ENCODE peak calls at places on chromosome X, in ten cellular contexts. One of them, this sample, is unnamed.

GRCh38 chrX:104712515-104712914 is 146.5 kb downstream of the IL1RAPL2 start:
- DNase-seq in fibroblast of lung: no peak
- DNase-seq in caudate nucleus: no peak
- DNase-seq in activated CD4-positive, alpha-beta T cell treated with anti-CD3 and anti-CD28 coated beads for 36 hours: no peak
- DNase-seq in naive thymus-derived CD4-positive, alpha-beta T cell: no peak
- DNase-seq in Calu3: no peak
- DNase-seq in activated T-cell treated with anti-CD3 and anti-CD28 coated beads, Interleukin-2, amount 50 U/mL, for 48 hours: no peak
- DNase-seq in left ventricle myocardium inferior: no peak
- DNase-seq in myocyte: peak
- DNase-seq in H54: no peak
- DNase-seq in this sample: no peak

GRCh38 chrX:151624677-151625076 is 61.2 kb downstream of the PASD1 start:
- DNase-seq in fibroblast of lung: no peak
- DNase-seq in caudate nucleus: no peak
- DNase-seq in activated CD4-positive, alpha-beta T cell treated with anti-CD3 and anti-CD28 coated beads for 36 hours: no peak
- DNase-seq in naive thymus-derived CD4-positive, alpha-beta T cell: no peak
- DNase-seq in Calu3: no peak
- DNase-seq in activated T-cell treated with anti-CD3 and anti-CD28 coated beads, Interleukin-2, amount 50 U/mL, for 48 hours: no peak
- DNase-seq in left ventricle myocardium inferior: no peak
- DNase-seq in myocyte: no peak
- DNase-seq in H54: no peak
- DNase-seq in this sample: no peak

GRCh38 chrX:134753185-134754008 is 95.1 kb upstream of the PLAC1 start:
- DNase-seq in fibroblast of lung: peak
- DNase-seq in caudate nucleus: no peak
- DNase-seq in activated CD4-positive, alpha-beta T cell treated with anti-CD3 and anti-CD28 coated beads for 36 hours: no peak
- DNase-seq in naive thymus-derived CD4-positive, alpha-beta T cell: no peak
- DNase-seq in Calu3: no peak
- DNase-seq in activated T-cell treated with anti-CD3 and anti-CD28 coated beads, Interleukin-2, amount 50 U/mL, for 48 hours: no peak
- DNase-seq in left ventricle myocardium inferior: no peak
- DNase-seq in myocyte: peak
- DNase-seq in H54: peak
- DNase-seq in this sample: no peak

GRCh38 chrX:22118161-22118830 is 86.2 kb downstream of the PHEX start:
- DNase-seq in fibroblast of lung: no peak
- DNase-seq in caudate nucleus: no peak
- DNase-seq in activated CD4-positive, alpha-beta T cell treated with anti-CD3 and anti-CD28 coated beads for 36 hours: no peak
- DNase-seq in naive thymus-derived CD4-positive, alpha-beta T cell: no peak
- DNase-seq in Calu3: no peak
- DNase-seq in activated T-cell treated with anti-CD3 and anti-CD28 coated beads, Interleukin-2, amount 50 U/mL, for 48 hours: no peak
- DNase-seq in left ventricle myocardium inferior: no peak
- DNase-seq in myocyte: no peak
- DNase-seq in H54: no peak
- DNase-seq in this sample: no peak

GRCh38 chrX:71366674-71367256 is 608 bp downstream of the TAF1 start:
- DNase-seq in fibroblast of lung: peak
- DNase-seq in caudate nucleus: no peak
- DNase-seq in activated CD4-positive, alpha-beta T cell treated with anti-CD3 and anti-CD28 coated beads for 36 hours: peak
- DNase-seq in naive thymus-derived CD4-positive, alpha-beta T cell: peak
- DNase-seq in Calu3: peak
- DNase-seq in activated T-cell treated with anti-CD3 and anti-CD28 coated beads, Interleukin-2, amount 50 U/mL, for 48 hours: peak
- DNase-seq in left ventricle myocardium inferior: peak
- DNase-seq in myocyte: peak
- DNase-seq in H54: no peak
- DNase-seq in this sample: peak

GRCh38 chrX:113429011-113429410 is 588.4 kb upstream of the AMOT start:
- DNase-seq in fibroblast of lung: no peak
- DNase-seq in caudate nucleus: no peak
- DNase-seq in activated CD4-positive, alpha-beta T cell treated with anti-CD3 and anti-CD28 coated beads for 36 hours: no peak
- DNase-seq in naive thymus-derived CD4-positive, alpha-beta T cell: no peak
- DNase-seq in Calu3: no peak
- DNase-seq in activated T-cell treated with anti-CD3 and anti-CD28 coated beads, Interleukin-2, amount 50 U/mL, for 48 hours: no peak
- DNase-seq in left ventricle myocardium inferior: no peak
- DNase-seq in myocyte: no peak
- DNase-seq in H54: no peak
- DNase-seq in this sample: no peak

GRCh38 chrX:2336181-2336580 is 164.6 kb downstream of the DHRSX start:
- DNase-seq in fibroblast of lung: no peak
- DNase-seq in caudate nucleus: no peak
- DNase-seq in activated CD4-positive, alpha-beta T cell treated with anti-CD3 and anti-CD28 coated beads for 36 hours: no peak
- DNase-seq in naive thymus-derived CD4-positive, alpha-beta T cell: no peak
- DNase-seq in Calu3: no peak
- DNase-seq in activated T-cell treated with anti-CD3 and anti-CD28 coated beads, Interleukin-2, amount 50 U/mL, for 48 hours: no peak
- DNase-seq in left ventricle myocardium inferior: no peak
- DNase-seq in myocyte: no peak
- DNase-seq in H54: no peak
- DNase-seq in this sample: no peak

GRCh38 chrX:9604111-9604907 is 139.5 kb downstream of the TBL1X start:
- DNase-seq in fibroblast of lung: no peak
- DNase-seq in caudate nucleus: peak
- DNase-seq in activated CD4-positive, alpha-beta T cell treated with anti-CD3 and anti-CD28 coated beads for 36 hours: no peak
- DNase-seq in naive thymus-derived CD4-positive, alpha-beta T cell: no peak
- DNase-seq in Calu3: no peak
- DNase-seq in activated T-cell treated with anti-CD3 and anti-CD28 coated beads, Interleukin-2, amount 50 U/mL, for 48 hours: no peak
- DNase-seq in left ventricle myocardium inferior: peak
- DNase-seq in myocyte: peak
- DNase-seq in H54: no peak
- DNase-seq in this sample: no peak

GRCh38 chrX:131802836-131803626 is 220.1 kb upstream of the STK26 start:
- DNase-seq in fibroblast of lung: no peak
- DNase-seq in caudate nucleus: no peak
- DNase-seq in activated CD4-positive, alpha-beta T cell treated with anti-CD3 and anti-CD28 coated beads for 36 hours: peak
- DNase-seq in naive thymus-derived CD4-positive, alpha-beta T cell: peak
- DNase-seq in Calu3: no peak
- DNase-seq in activated T-cell treated with anti-CD3 and anti-CD28 coated beads, Interleukin-2, amount 50 U/mL, for 48 hours: peak
- DNase-seq in left ventricle myocardium inferior: no peak
- DNase-seq in myocyte: no peak
- DNase-seq in H54: peak
- DNase-seq in this sample: peak

GRCh38 chrX:87873347-87873941 is 355.8 kb downstream of the KLHL4 start:
- DNase-seq in fibroblast of lung: no peak
- DNase-seq in caudate nucleus: no peak
- DNase-seq in activated CD4-positive, alpha-beta T cell treated with anti-CD3 and anti-CD28 coated beads for 36 hours: no peak
- DNase-seq in naive thymus-derived CD4-positive, alpha-beta T cell: no peak
- DNase-seq in Calu3: no peak
- DNase-seq in activated T-cell treated with anti-CD3 and anti-CD28 coated beads, Interleukin-2, amount 50 U/mL, for 48 hours: no peak
- DNase-seq in left ventricle myocardium inferior: no peak
- DNase-seq in myocyte: no peak
- DNase-seq in H54: no peak
- DNase-seq in this sample: peak

GRCh38 chrX:120768681-120769080 is 107.0 kb downstream of the CT47B1 start:
- DNase-seq in fibroblast of lung: peak
- DNase-seq in caudate nucleus: no peak
- DNase-seq in activated CD4-positive, alpha-beta T cell treated with anti-CD3 and anti-CD28 coated beads for 36 hours: no peak
- DNase-seq in naive thymus-derived CD4-positive, alpha-beta T cell: no peak
- DNase-seq in Calu3: no peak
- DNase-seq in activated T-cell treated with anti-CD3 and anti-CD28 coated beads, Interleukin-2, amount 50 U/mL, for 48 hours: no peak
- DNase-seq in left ventricle myocardium inferior: no peak
- DNase-seq in myocyte: no peak
- DNase-seq in H54: no peak
- DNase-seq in this sample: no peak

GRCh38 chrX:48896611-48897011 is 957 bp downstream of the TIMM17B start:
- DNase-seq in fibroblast of lung: peak
- DNase-seq in caudate nucleus: no peak
- DNase-seq in activated CD4-positive, alpha-beta T cell treated with anti-CD3 and anti-CD28 coated beads for 36 hours: no peak
- DNase-seq in naive thymus-derived CD4-positive, alpha-beta T cell: no peak
- DNase-seq in Calu3: no peak
- DNase-seq in activated T-cell treated with anti-CD3 and anti-CD28 coated beads, Interleukin-2, amount 50 U/mL, for 48 hours: no peak
- DNase-seq in left ventricle myocardium inferior: no peak
- DNase-seq in myocyte: peak
- DNase-seq in H54: no peak
- DNase-seq in this sample: no peak

GRCh38 chrX:16160729-16161128 is 6.6 kb upstream of the MAGEB17 start:
- DNase-seq in fibroblast of lung: peak
- DNase-seq in caudate nucleus: no peak
- DNase-seq in activated CD4-positive, alpha-beta T cell treated with anti-CD3 and anti-CD28 coated beads for 36 hours: no peak
- DNase-seq in naive thymus-derived CD4-positive, alpha-beta T cell: no peak
- DNase-seq in Calu3: peak
- DNase-seq in activated T-cell treated with anti-CD3 and anti-CD28 coated beads, Interleukin-2, amount 50 U/mL, for 48 hours: no peak
- DNase-seq in left ventricle myocardium inferior: no peak
- DNase-seq in myocyte: peak
- DNase-seq in H54: peak
- DNase-seq in this sample: no peak

GRCh38 chrX:155993421-155993820 is 4.1 kb upstream of the IL9R start:
- DNase-seq in fibroblast of lung: no peak
- DNase-seq in caudate nucleus: no peak
- DNase-seq in activated CD4-positive, alpha-beta T cell treated with anti-CD3 and anti-CD28 coated beads for 36 hours: no peak
- DNase-seq in naive thymus-derived CD4-positive, alpha-beta T cell: no peak
- DNase-seq in Calu3: no peak
- DNase-seq in activated T-cell treated with anti-CD3 and anti-CD28 coated beads, Interleukin-2, amount 50 U/mL, for 48 hours: no peak
- DNase-seq in left ventricle myocardium inferior: no peak
- DNase-seq in myocyte: no peak
- DNase-seq in H54: no peak
- DNase-seq in this sample: no peak

GRCh38 chrX:44596277-44596676 is 53.6 kb upstream of the FUNDC1 start:
- DNase-seq in fibroblast of lung: no peak
- DNase-seq in caudate nucleus: no peak
- DNase-seq in activated CD4-positive, alpha-beta T cell treated with anti-CD3 and anti-CD28 coated beads for 36 hours: no peak
- DNase-seq in naive thymus-derived CD4-positive, alpha-beta T cell: no peak
- DNase-seq in Calu3: no peak
- DNase-seq in activated T-cell treated with anti-CD3 and anti-CD28 coated beads, Interleukin-2, amount 50 U/mL, for 48 hours: no peak
- DNase-seq in left ventricle myocardium inferior: no peak
- DNase-seq in myocyte: no peak
- DNase-seq in H54: no peak
- DNase-seq in this sample: peak

GRCh38 chrX:154057790-154058189 is 38.1 kb upstream of the IRAK1 start:
- DNase-seq in fibroblast of lung: no peak
- DNase-seq in caudate nucleus: no peak
- DNase-seq in activated CD4-positive, alpha-beta T cell treated with anti-CD3 and anti-CD28 coated beads for 36 hours: no peak
- DNase-seq in naive thymus-derived CD4-positive, alpha-beta T cell: no peak
- DNase-seq in Calu3: peak
- DNase-seq in activated T-cell treated with anti-CD3 and anti-CD28 coated beads, Interleukin-2, amount 50 U/mL, for 48 hours: no peak
- DNase-seq in left ventricle myocardium inferior: no peak
- DNase-seq in myocyte: peak
- DNase-seq in H54: no peak
- DNase-seq in this sample: no peak

GRCh38 chrX:153780678-153781427 is at the start of gene SRPK3:
- DNase-seq in fibroblast of lung: no peak
- DNase-seq in caudate nucleus: no peak
- DNase-seq in activated CD4-positive, alpha-beta T cell treated with anti-CD3 and anti-CD28 coated beads for 36 hours: no peak
- DNase-seq in naive thymus-derived CD4-positive, alpha-beta T cell: no peak
- DNase-seq in Calu3: no peak
- DNase-seq in activated T-cell treated with anti-CD3 and anti-CD28 coated beads, Interleukin-2, amount 50 U/mL, for 48 hours: no peak
- DNase-seq in left ventricle myocardium inferior: peak
- DNase-seq in myocyte: peak
- DNase-seq in H54: no peak
- DNase-seq in this sample: peak

GRCh38 chrX:123525131-123525725 is 207.6 kb downstream of the THOC2 start:
- DNase-seq in fibroblast of lung: no peak
- DNase-seq in caudate nucleus: no peak
- DNase-seq in activated CD4-positive, alpha-beta T cell treated with anti-CD3 and anti-CD28 coated beads for 36 hours: peak
- DNase-seq in naive thymus-derived CD4-positive, alpha-beta T cell: no peak
- DNase-seq in Calu3: no peak
- DNase-seq in activated T-cell treated with anti-CD3 and anti-CD28 coated beads, Interleukin-2, amount 50 U/mL, for 48 hours: no peak
- DNase-seq in left ventricle myocardium inferior: no peak
- DNase-seq in myocyte: no peak
- DNase-seq in H54: no peak
- DNase-seq in this sample: no peak

GRCh38 chrX:101931104-101931493 is 728 bp downstream of the ZMAT1 start:
- DNase-seq in fibroblast of lung: no peak
- DNase-seq in caudate nucleus: no peak
- DNase-seq in activated CD4-positive, alpha-beta T cell treated with anti-CD3 and anti-CD28 coated beads for 36 hours: peak
- DNase-seq in naive thymus-derived CD4-positive, alpha-beta T cell: no peak
- DNase-seq in Calu3: no peak
- DNase-seq in activated T-cell treated with anti-CD3 and anti-CD28 coated beads, Interleukin-2, amount 50 U/mL, for 48 hours: no peak
- DNase-seq in left ventricle myocardium inferior: no peak
- DNase-seq in myocyte: no peak
- DNase-seq in H54: peak
- DNase-seq in this sample: no peak

GRCh38 chrX:26908218-26908617 is 554.9 kb downstream of the PPP4R3C start:
- DNase-seq in fibroblast of lung: no peak
- DNase-seq in caudate nucleus: no peak
- DNase-seq in activated CD4-positive, alpha-beta T cell treated with anti-CD3 and anti-CD28 coated beads for 36 hours: no peak
- DNase-seq in naive thymus-derived CD4-positive, alpha-beta T cell: no peak
- DNase-seq in Calu3: no peak
- DNase-seq in activated T-cell treated with anti-CD3 and anti-CD28 coated beads, Interleukin-2, amount 50 U/mL, for 48 hours: no peak
- DNase-seq in left ventricle myocardium inferior: no peak
- DNase-seq in myocyte: no peak
- DNase-seq in H54: no peak
- DNase-seq in this sample: no peak

GRCh38 chrX:126994011-126994410 is 174.5 kb downstream of the PRR32 start:
- DNase-seq in fibroblast of lung: no peak
- DNase-seq in caudate nucleus: no peak
- DNase-seq in activated CD4-positive, alpha-beta T cell treated with anti-CD3 and anti-CD28 coated beads for 36 hours: no peak
- DNase-seq in naive thymus-derived CD4-positive, alpha-beta T cell: no peak
- DNase-seq in Calu3: no peak
- DNase-seq in activated T-cell treated with anti-CD3 and anti-CD28 coated beads, Interleukin-2, amount 50 U/mL, for 48 hours: no peak
- DNase-seq in left ventricle myocardium inferior: peak
- DNase-seq in myocyte: no peak
- DNase-seq in H54: no peak
- DNase-seq in this sample: no peak

GRCh38 chrX:42832764-42833549 is 55.0 kb upstream of the PPP1R2C start:
- DNase-seq in fibroblast of lung: no peak
- DNase-seq in caudate nucleus: no peak
- DNase-seq in activated CD4-positive, alpha-beta T cell treated with anti-CD3 and anti-CD28 coated beads for 36 hours: no peak
- DNase-seq in naive thymus-derived CD4-positive, alpha-beta T cell: no peak
- DNase-seq in Calu3: no peak
- DNase-seq in activated T-cell treated with anti-CD3 and anti-CD28 coated beads, Interleukin-2, amount 50 U/mL, for 48 hours: no peak
- DNase-seq in left ventricle myocardium inferior: no peak
- DNase-seq in myocyte: no peak
- DNase-seq in H54: no peak
- DNase-seq in this sample: no peak

GRCh38 chrX:129693343-129693742 is 38.6 kb upstream of the APLN start:
- DNase-seq in fibroblast of lung: no peak
- DNase-seq in caudate nucleus: no peak
- DNase-seq in activated CD4-positive, alpha-beta T cell treated with anti-CD3 and anti-CD28 coated beads for 36 hours: no peak
- DNase-seq in naive thymus-derived CD4-positive, alpha-beta T cell: no peak
- DNase-seq in Calu3: no peak
- DNase-seq in activated T-cell treated with anti-CD3 and anti-CD28 coated beads, Interleukin-2, amount 50 U/mL, for 48 hours: no peak
- DNase-seq in left ventricle myocardium inferior: no peak
- DNase-seq in myocyte: no peak
- DNase-seq in H54: no peak
- DNase-seq in this sample: no peak

GRCh38 chrX:49310371-49310770 is 6.9 kb downstream of the GAGE10 start:
- DNase-seq in fibroblast of lung: no peak
- DNase-seq in caudate nucleus: no peak
- DNase-seq in activated CD4-positive, alpha-beta T cell treated with anti-CD3 and anti-CD28 coated beads for 36 hours: no peak
- DNase-seq in naive thymus-derived CD4-positive, alpha-beta T cell: no peak
- DNase-seq in Calu3: no peak
- DNase-seq in activated T-cell treated with anti-CD3 and anti-CD28 coated beads, Interleukin-2, amount 50 U/mL, for 48 hours: no peak
- DNase-seq in left ventricle myocardium inferior: no peak
- DNase-seq in myocyte: no peak
- DNase-seq in H54: no peak
- DNase-seq in this sample: no peak

GRCh38 chrX:54246866-54247265 is 63.8 kb upstream of the FAM120C start:
- DNase-seq in fibroblast of lung: no peak
- DNase-seq in caudate nucleus: no peak
- DNase-seq in activated CD4-positive, alpha-beta T cell treated with anti-CD3 and anti-CD28 coated beads for 36 hours: no peak
- DNase-seq in naive thymus-derived CD4-positive, alpha-beta T cell: no peak
- DNase-seq in Calu3: no peak
- DNase-seq in activated T-cell treated with anti-CD3 and anti-CD28 coated beads, Interleukin-2, amount 50 U/mL, for 48 hours: no peak
- DNase-seq in left ventricle myocardium inferior: no peak
- DNase-seq in myocyte: peak
- DNase-seq in H54: no peak
- DNase-seq in this sample: no peak

GRCh38 chrX:9204560-9204959 is 170.6 kb upstream of the FAM9B start:
- DNase-seq in fibroblast of lung: peak
- DNase-seq in caudate nucleus: no peak
- DNase-seq in activated CD4-positive, alpha-beta T cell treated with anti-CD3 and anti-CD28 coated beads for 36 hours: no peak
- DNase-seq in naive thymus-derived CD4-positive, alpha-beta T cell: no peak
- DNase-seq in Calu3: no peak
- DNase-seq in activated T-cell treated with anti-CD3 and anti-CD28 coated beads, Interleukin-2, amount 50 U/mL, for 48 hours: no peak
- DNase-seq in left ventricle myocardium inferior: no peak
- DNase-seq in myocyte: peak
- DNase-seq in H54: no peak
- DNase-seq in this sample: no peak

This sample was measured in RPMI8226.